ENCODE peak calls at places on chromosomes 11 and 22, in four cellular contexts. C, L, A and P are unnamed samples.
A peak's percentile ranks its signal among the peaks of the same experiment; 100 is the strongest.

GRCh38 chr11:29432719-29433325 is 584.0 kb downstream of the KCNA4 start:
- DNase-seq in C (peak; percentile 9), L (peak; percentile 9), A (no peak), P (peak; percentile 48)

GRCh38 chr22:40020956-40021355 is 26.2 kb downstream of the FAM83F start:
- DNase-seq in C (no peak), L (no peak), A (no peak), P (no peak)

GRCh38 chr22:21000987-21001600 is 824 bp downstream of the THAP7 start:
- DNase-seq in C (no peak), L (peak; percentile 7), A (no peak), P (no peak)

GRCh38 chr11:116895053-116895757 is 57.8 kb upstream of the APOA1 start:
- DNase-seq in C (peak; percentile 23), L (peak; percentile 22), A (no peak), P (peak; percentile 46)

GRCh38 chr11:1227551-1228182 is 4.8 kb downstream of the MUC5B start:
- DNase-seq in C (no peak), L (no peak), A (no peak), P (no peak)

GRCh38 chr11:16815047-16815767 is 76.8 kb downstream of the C11orf58 start:
- DNase-seq in C (no peak), L (peak; percentile 84), A (peak; percentile 40), P (peak; percentile 59)

GRCh38 chr11:63945482-63946163 is 6.8 kb downstream of the NAA40 start:
- DNase-seq in C (peak; percentile 58), L (peak; percentile 81), A (peak; percentile 77), P (peak; percentile 81)

GRCh38 chr22:44621401-44622146 is 80.4 kb upstream of the PRR5 start:
- DNase-seq in C (no peak), L (no peak), A (no peak), P (no peak)

GRCh38 chr11:86698634-86699033 is 26.2 kb upstream of the ME3 start:
- DNase-seq in C (no peak), L (no peak), A (no peak), P (no peak)

GRCh38 chr11:1485504-1485885 is 1.1 kb downstream of the MOB2 start:
- DNase-seq in C (no peak), L (no peak), A (no peak), P (no peak)

GRCh38 chr11:2674681-2675131 is 25.1 kb downstream of the KCNQ1OT1 start:
- DNase-seq in C (no peak), L (no peak), A (peak; percentile 27), P (no peak)

DNA sequence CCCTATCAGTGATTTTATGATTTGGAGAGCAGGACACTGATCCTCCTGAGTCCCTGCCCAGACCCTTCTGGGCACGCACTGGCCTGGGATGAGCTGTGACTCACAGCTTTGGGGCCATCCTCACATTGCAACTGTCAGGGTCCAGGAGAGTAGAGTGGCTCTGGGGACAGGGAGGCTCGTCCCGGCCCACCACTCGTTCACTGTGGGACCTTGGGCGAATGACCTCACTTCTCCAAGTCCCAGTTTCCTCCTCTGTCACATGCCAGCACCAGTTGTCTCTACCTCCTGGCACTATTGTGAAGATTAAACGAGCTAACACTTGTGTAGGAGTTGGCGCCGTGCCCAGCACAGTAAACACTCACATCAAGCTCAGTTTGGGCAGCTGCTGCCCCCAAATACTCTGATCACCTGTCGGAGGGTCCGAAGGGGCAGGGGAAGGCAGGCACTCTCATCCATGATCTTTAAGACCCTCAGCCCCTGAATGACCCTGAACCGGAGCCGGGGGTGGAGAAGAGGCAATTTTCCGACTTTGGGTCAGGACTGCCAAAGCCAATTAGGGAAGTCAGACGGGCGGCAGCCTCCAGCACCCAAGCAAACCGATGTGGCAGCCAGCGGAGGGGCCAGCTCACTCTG is 235.1 kb downstream of the MIAT start:
- DNase-seq in C (no peak), L (no peak), A (peak; percentile 49), P (no peak)
- H3K4me1 ChIP-seq in C (no peaks in the 10 kb centered on the region), L (peaks cover 31% of the 10 kb centered on the region), A (peaks cover 22% of the 10 kb centered on the region), P (peaks cover 12% of the 10 kb centered on the region)

DNA sequence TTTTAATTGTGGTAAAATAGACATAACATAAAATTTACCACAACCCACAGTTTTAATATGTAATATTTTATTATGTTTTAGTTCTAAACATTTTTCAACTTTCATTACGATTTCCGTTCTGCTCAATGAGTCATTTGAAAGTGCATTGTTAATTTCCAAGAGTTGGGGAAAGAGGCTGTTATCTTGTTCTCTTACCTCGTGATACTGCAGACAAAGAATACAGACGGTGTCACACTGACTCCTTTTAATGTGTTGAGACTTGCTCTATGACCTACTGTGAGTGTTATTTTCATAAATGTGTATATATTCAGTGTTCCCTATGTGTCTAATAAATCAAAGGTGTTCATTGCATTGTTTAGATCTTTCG is 10.8 kb upstream of the RAC2 start:
- DNase-seq in C (no peak), L (no peak), A (no peak), P (no peak)
- H3K4me3 ChIP-seq in C (no peak overlapping the region), L (no peak overlapping the region), A (no peak overlapping the region), P (no peak overlapping the region)

GRCh38 chr22:30970356-30970746 is 1.3 kb downstream of the TUG1 start:
- DNase-seq in C (no peak), L (no peak), A (no peak), P (no peak)
- H3K9me3 ChIP-seq in C (peaks cover 14% of the 10 kb centered on the region), L (no peaks in the 10 kb centered on the region), A (peaks cover 46% of the 10 kb centered on the region), P (no peaks in the 10 kb centered on the region)

GRCh38 chr22:17120281-17120680 is 879 bp downstream of the TMEM121B start:
- DNase-seq in C (peak; percentile 82), L (peak; percentile 24), A (peak; percentile 51), P (peak; percentile 93)
- H3K4me1 ChIP-seq in C (peaks cover 25% of the 10 kb centered on the region), L (no peaks in the 10 kb centered on the region), A (peaks cover 23% of the 10 kb centered on the region), P (no peaks in the 10 kb centered on the region)

GRCh38 chr22:43004362-43005035 is 10.4 kb downstream of the PACSIN2 start:
- DNase-seq in C (no peak), L (peak; percentile 68), A (no peak), P (peak; percentile 79)
- H3K4me3 ChIP-seq in C (no peak overlapping the region), L (no peak overlapping the region), A (no peak overlapping the region), P (no peak overlapping the region)